ENCODE peak calls at places on chromosomes 13 and 19, in four cellular contexts. D is PC-3, S is breast epithelium, R is lower leg skin. P is an unnamed sample.

GRCh38 chr13:97018029-97018819 is 23.9 kb upstream of the OXGR1 start:
- DNase-seq in D (peak; percentile 72), S (no peak), R (no peak), P (no peak)

GRCh38 chr13:20924758-20925394 is 22.3 kb upstream of the XPO4 start:
- DNase-seq in D (peak; percentile 86), S (peak; percentile 49), R (peak; percentile 75), P (peak; percentile 32)

GRCh38 chr13:108915634-108916497 is 286.5 kb downstream of the MYO16 start:
- DNase-seq in D (peak; percentile 86), S (peak; percentile 81), R (peak; percentile 90), P (no peak)

GRCh38 chr19:15194938-15195337 is 5.9 kb downstream of the NOTCH3 start:
- DNase-seq in D (no peak), S (peak; percentile 33), R (no peak), P (no peak)

GRCh38 chr13:72424059-72424458 is 303.4 kb downstream of the MZT1 start:
- DNase-seq in D (no peak), S (no peak), R (no peak), P (no peak)

GRCh38 chr13:35131471-35131870 is 189.4 kb downstream of the NBEA start:
- DNase-seq in D (no peak), S (no peak), R (no peak), P (no peak)

GRCh38 chr13:113058129-113058987 is 47.2 kb upstream of the F7 start:
- DNase-seq in D (no peak), S (no peak), R (no peak), P (no peak)

GRCh38 chr13:48776396-48776795 is 122.7 kb downstream of the CYSLTR2 start:
- DNase-seq in D (peak; percentile 22), S (no peak), R (no peak), P (no peak)

GRCh38 chr19:11254662-11255061 is 7.7 kb downstream of the DOCK6 start:
- DNase-seq in D (peak; percentile 37), S (no peak), R (no peak), P (no peak)
- TF ChIP-seq CTCF in D (peak; percentile 56), S (no peak), R (no peak), P (peak; percentile 17)

DNA sequence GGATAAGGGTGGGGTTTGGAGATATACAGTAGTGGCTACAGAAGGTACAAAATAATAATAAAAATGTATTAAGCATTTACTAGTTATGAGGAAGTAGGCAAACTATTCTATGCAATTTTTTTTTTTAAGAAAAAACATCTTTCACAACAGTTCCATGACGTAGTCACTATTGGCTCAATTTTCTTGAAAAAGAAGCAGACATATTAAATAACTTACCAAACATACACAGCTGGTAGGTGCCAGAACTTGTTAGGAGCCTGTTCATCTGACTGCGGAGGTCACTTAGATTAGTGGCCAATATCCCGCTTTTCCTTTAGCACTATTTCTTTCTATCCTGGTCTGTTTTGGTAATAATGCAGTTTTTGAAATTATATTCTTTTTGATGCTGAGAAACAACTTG is 593.5 kb downstream of the KCTD12 start:
- DNase-seq in D (no peak), S (no peak), R (no peak), P (no peak)
- H3K4me3 ChIP-seq in D (no peak overlapping the region), S (no peak overlapping the region), R (no peak overlapping the region), P (no peak overlapping the region)

GRCh38 chr19:39595950-39596349 is 6.4 kb upstream of the LGALS13 start:
- DNase-seq in D (peak; percentile 55), S (no peak), R (no peak), P (no peak)
- TF ChIP-seq CTCF in D (no peak), S (no peak), R (no peak), P (no peak)

DNA sequence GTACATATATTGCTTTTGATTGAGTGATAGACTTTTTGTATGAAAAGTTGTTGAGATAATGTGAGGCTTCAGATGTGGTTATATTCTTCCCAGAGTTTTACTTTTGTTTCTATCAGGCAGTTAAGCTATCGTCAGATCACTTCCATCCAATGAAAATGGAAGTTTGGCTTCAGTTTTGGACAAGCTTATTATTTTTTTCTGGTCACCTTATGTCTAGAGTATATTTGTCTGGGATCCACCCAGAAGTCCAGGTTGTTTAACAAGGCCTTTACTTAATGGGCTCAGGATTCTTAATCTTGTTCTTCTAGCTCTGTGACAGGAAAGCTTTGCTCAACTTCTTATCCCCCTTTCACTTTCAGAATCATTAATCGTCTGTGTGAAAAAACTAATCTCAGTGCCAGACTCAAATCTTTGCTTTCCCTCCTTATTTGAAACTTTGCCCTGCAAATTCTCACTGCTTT is 150.9 kb downstream of the PDS5B start:
- DNase-seq in D (no peak), S (no peak), R (no peak), P (no peak)
- H3K4me3 ChIP-seq in D (no peak overlapping the region), S (peak overlapping the region; percentile 41), R (no peak overlapping the region), P (no peak overlapping the region)

DNA sequence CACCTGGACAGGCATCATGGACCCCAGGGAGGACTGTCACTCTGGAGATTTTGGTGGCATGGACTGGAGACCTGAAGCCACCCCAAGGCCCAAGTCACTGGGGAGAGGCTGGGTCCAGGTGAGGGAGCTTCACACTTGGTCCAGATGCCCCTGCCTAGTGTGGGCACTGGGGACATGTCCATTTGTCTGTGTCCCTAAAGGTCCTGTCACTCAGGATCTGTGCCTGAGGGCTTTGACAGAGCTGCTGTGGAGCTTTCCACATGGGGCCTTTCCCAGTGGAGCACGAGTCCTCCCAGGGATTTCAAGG is 40.5 kb upstream of the CEACAM8 start:
- DNase-seq in D (no peak), S (no peak), R (no peak), P (no peak)
- TF ChIP-seq CTCF in D (peak; percentile 2), S (no peak), R (no peak), P (no peak)

P was measured in LNCaP clone FGC.